ENCODE peak calls at places on chromosomes 2 and 18, in five cellular contexts. I is tibial artery, X is spleen, K is PC-9, E is Peyer's patch. V is an unnamed sample.

GRCh38 chr2:48527211-48527880 is 2.6 kb upstream of the STON1 start:
- DNase-seq in I (no peak), X (no peak), K (no peak), E (no peak), V (no peak)

GRCh38 chr2:70789304-70790078 is 952 bp downstream of the FIGLA start:
- DNase-seq in I (peak; percentile 72), X (peak; percentile 86), K (peak; percentile 44), E (peak; percentile 62), V (peak; percentile 54)

GRCh38 chr2:48560546-48561209 is 30.7 kb downstream of the STON1 start:
- DNase-seq in I (no peak), X (no peak), K (no peak), E (no peak), V (no peak)

GRCh38 chr2:172200495-172201085 is 97.9 kb upstream of the DLX2 start:
- DNase-seq in I (no peak), X (no peak), K (no peak), E (no peak), V (peak; percentile 18)

GRCh38 chr2:120442923-120443571 is 97.1 kb downstream of the INHBB start:
- DNase-seq in I (peak; percentile 47), X (peak; percentile 72), K (peak; percentile 95), E (peak; percentile 68), V (no peak)

GRCh38 chr18:44938396-44939036 is 257.8 kb downstream of the SETBP1 start:
- DNase-seq in I (no peak), X (no peak), K (no peak), E (peak; percentile 73), V (peak; percentile 25)

GRCh38 chr18:72460210-72460680 is 83.9 kb downstream of the CBLN2 start:
- DNase-seq in I (no peak), X (no peak), K (peak; percentile 10), E (no peak), V (no peak)

GRCh38 chr2:98676742-98677141 is 54.2 kb downstream of the MGAT4A start:
- DNase-seq in I (no peak), X (no peak), K (no peak), E (no peak), V (no peak)

GRCh38 chr2:184562532-184562931 is 35.8 kb upstream of the ZNF804A start:
- DNase-seq in I (no peak), X (no peak), K (no peak), E (no peak), V (no peak)

GRCh38 chr18:36214811-36215210 is 27.5 kb downstream of the MOCOS start:
- DNase-seq in I (no peak), X (peak; percentile 67), K (no peak), E (no peak), V (no peak)

GRCh38 chr2:6401301-6401700 is 464.4 kb downstream of the CMPK2 start:
- DNase-seq in I (no peak), X (no peak), K (no peak), E (no peak), V (no peak)

GRCh38 chr18:7566587-7567486 is at the start of gene PTPRM:
- DNase-seq in I (peak; percentile 97), X (peak; percentile 90), K (peak; percentile 78), E (peak; percentile 81), V (peak; percentile 43)

GRCh38 chr2:7943446-7943845 is 738.4 kb upstream of the ID2 start:
- DNase-seq in I (no peak), X (no peak), K (no peak), E (no peak), V (peak; percentile 51)

GRCh38 chr18:55546873-55547704 is 40.9 kb downstream of the TCF4 start:
- DNase-seq in I (no peak), X (no peak), K (no peak), E (no peak), V (no peak)

GRCh38 chr2:110955045-110955444 is 165.7 kb upstream of the BCL2L11 start:
- DNase-seq in I (no peak), X (no peak), K (no peak), E (no peak), V (no peak)

GRCh38 chr2:193476171-193476800 is 1281.6 kb upstream of the TMEFF2 start:
- DNase-seq in I (no peak), X (no peak), K (no peak), E (peak; percentile 61), V (no peak)

GRCh38 chr18:7566244-7566586 is 901 bp upstream of the PTPRM start:
- DNase-seq in I (no peak), X (no peak), K (no peak), E (no peak), V (no peak)

GRCh38 chr2:230441188-230441897 is 25.3 kb downstream of the SP100 start:
- DNase-seq in I (no peak), X (peak; percentile 83), K (no peak), E (peak; percentile 90), V (no peak)

GRCh38 chr2:564471-565181 is 112.6 kb downstream of the TMEM18 start:
- DNase-seq in I (no peak), X (no peak), K (no peak), E (no peak), V (no peak)

GRCh38 chr2:1373794-1374193 is 39.5 kb upstream of the TPO start:
- DNase-seq in I (no peak), X (no peak), K (no peak), E (no peak), V (no peak)

GRCh38 chr18:56168049-56168781 is 470.2 kb downstream of the TXNL1 start:
- DNase-seq in I (no peak), X (peak; percentile 78), K (no peak), E (no peak), V (no peak)

GRCh38 chr2:118705032-118705431 is 142.4 kb downstream of the EN1 start:
- DNase-seq in I (no peak), X (no peak), K (no peak), E (no peak), V (no peak)

GRCh38 chr2:101341421-101341820 is 32.9 kb upstream of the RNF149 start:
- DNase-seq in I (no peak), X (no peak), K (no peak), E (no peak), V (no peak)

GRCh38 chr2:121888189-121888557 is 132.7 kb downstream of the TSN start:
- DNase-seq in I (no peak), X (no peak), K (no peak), E (no peak), V (no peak)

GRCh38 chr2:179991344-179991743 is 15.8 kb downstream of the CWC22 start:
- DNase-seq in I (no peak), X (no peak), K (no peak), E (no peak), V (no peak)

GRCh38 chr2:129935118-129935517 is 44.3 kb upstream of the RAB6C start:
- DNase-seq in I (no peak), X (no peak), K (no peak), E (no peak), V (no peak)

GRCh38 chr2:186307871-186308270 is 178.2 kb upstream of the ZC3H15 start:
- DNase-seq in I (no peak), X (no peak), K (no peak), E (no peak), V (no peak)

GRCh38 chr2:46772500-46772899 is 143.1 kb downstream of the MCFD2 start:
- DNase-seq in I (no peak), X (no peak), K (no peak), E (no peak), V (no peak)

GRCh38 chr2:46771309-46771708 is 144.3 kb downstream of the MCFD2 start:
- DNase-seq in I (no peak), X (no peak), K (no peak), E (no peak), V (no peak)

GRCh38 chr2:46767706-46768105 is 147.9 kb downstream of the MCFD2 start:
- DNase-seq in I (no peak), X (no peak), K (no peak), E (no peak), V (no peak)

GRCh38 chr2:46770622-46771021 is 145.0 kb downstream of the MCFD2 start:
- DNase-seq in I (no peak), X (no peak), K (no peak), E (no peak), V (no peak)

DNA sequence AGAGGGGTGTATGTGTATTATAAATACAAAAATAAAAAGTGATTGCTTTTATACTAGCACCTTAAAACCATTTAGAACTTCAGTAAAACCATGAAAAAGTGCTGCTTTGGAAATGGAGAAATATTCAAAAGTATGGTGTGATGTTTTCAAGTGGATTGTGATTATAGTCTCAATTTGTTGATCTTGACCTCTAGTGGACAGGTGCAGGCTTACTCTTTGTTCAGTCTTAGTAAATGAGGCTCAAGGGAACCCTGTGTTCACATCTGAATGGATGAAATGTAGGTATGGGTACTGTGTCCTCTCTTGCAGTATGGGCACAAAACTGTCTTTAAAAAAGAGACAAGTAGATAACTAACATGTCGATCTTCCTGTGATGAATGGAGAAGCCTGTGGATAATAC is 145.8 kb downstream of the MCFD2 start:
- DNase-seq in I (no peak), X (no peak), K (no peak), E (no peak), V (no peak)
- TF ChIP-seq CTCF in I (no peak), X (no peak), K (peak; percentile 44), E (peak; percentile 30), V (peak; percentile 21)

GRCh38 chr18:13584826-13585225 is 141.5 kb downstream of the FAM210A start:
- DNase-seq in I (no peak), X (no peak), K (no peak), E (no peak), V (peak; percentile 38)
- H3K4me1 ChIP-seq in I (no peaks in the 10 kb centered on the region), X (peaks cover 29% of the 10 kb centered on the region), K (no peaks in the 10 kb centered on the region), E (no peaks in the 10 kb centered on the region), V (peaks cover 13% of the 10 kb centered on the region)

GRCh38 chr2:81529944-81530343 is 1225.4 kb upstream of the LRRTM1 start:
- DNase-seq in I (no peak), X (no peak), K (no peak), E (no peak), V (no peak)

GRCh38 chr2:81523344-81523743 is 1218.8 kb upstream of the LRRTM1 start:
- DNase-seq in I (no peak), X (no peak), K (no peak), E (no peak), V (no peak)

DNA sequence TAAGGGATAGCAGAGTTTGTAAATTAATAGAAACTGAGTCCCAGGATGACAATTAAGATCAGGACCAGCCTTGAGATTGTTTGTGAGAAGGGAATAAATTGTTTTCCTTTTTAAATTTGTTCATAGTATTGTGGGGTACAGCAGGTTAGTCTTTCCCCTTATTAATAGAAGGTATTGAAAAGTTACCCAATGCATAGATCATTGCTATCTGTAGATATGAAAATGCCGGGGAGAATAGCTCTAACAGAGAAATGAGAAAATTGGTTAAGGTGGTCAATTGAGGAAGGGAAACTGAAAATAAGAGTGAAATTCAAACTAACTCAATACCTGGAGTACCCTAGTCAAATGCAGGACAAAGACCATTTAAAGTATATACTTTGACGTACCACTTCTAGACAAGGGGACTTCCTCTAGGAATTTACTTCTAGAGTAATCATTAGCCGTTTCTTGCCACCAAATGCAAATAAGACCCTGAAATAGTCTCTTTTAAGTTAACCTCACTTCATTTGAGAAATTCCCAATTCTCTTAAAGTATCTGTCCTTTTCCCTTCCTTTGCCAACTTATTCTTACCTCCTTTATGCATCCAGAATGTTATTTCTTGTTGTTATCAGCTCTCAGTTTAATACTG is 1224.4 kb upstream of the LRRTM1 start:
- DNase-seq in I (no peak), X (no peak), K (no peak), E (no peak), V (no peak)
- H3K9me3 ChIP-seq in I (no peaks in the 10 kb centered on the region), X (peaks cover 14% of the 10 kb centered on the region), K (no peaks in the 10 kb centered on the region), E (no peaks in the 10 kb centered on the region), V (no peaks in the 10 kb centered on the region)

DNA sequence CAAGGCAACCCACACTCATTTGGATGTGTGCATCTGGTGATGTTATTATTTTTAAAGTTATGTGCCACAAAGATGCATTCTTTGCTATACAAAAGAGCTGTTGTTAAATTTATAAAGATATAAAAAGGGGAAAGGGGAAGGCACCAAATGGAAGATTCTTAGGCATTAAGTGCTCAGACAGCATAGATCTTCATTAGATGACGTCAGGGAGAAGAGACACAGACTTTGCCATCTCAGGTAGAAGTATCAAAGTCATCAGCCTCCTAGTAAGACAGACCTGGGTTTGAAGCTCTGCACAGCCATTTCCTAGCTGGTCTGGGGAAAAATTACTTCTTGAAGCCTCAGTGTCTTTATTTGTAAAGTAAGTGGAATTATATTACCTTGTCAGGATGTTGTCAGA is 1.2 kb upstream of the CLUL1 start:
- DNase-seq in I (no peak), X (no peak), K (no peak), E (no peak), V (no peak)
- TF ChIP-seq CTCF in I (no peak), X (no peak), K (no peak), E (no peak), V (no peak)

V was measured in BE2C.